ENCODE peak calls at places on chromosomes 5 and 9, in seven cellular contexts. V is heart right ventricle; E is CD8-positive, alpha-beta T cell; A is heart left ventricle; B is HCT116; P is IMR-90; X is ovary. O is an unnamed sample.
A peak's percentile ranks its signal among the peaks of the same experiment; 100 is the strongest.

GRCh38 chr9:117929873-117930272 is 225.7 kb downstream of the TLR4 start:
- DNase-seq in V (peak; percentile 3), E (no peak), A (no peak), B (no peak), P (no peak), X (no peak), O (no peak)

GRCh38 chr9:6656901-6657300 is 11.4 kb upstream of the GLDC start:
- DNase-seq in V (no peak), E (no peak), A (no peak), B (no peak), P (no peak), X (no peak), O (no peak)

GRCh38 chr5:14101922-14102321 is 41.2 kb upstream of the TRIO start:
- DNase-seq in V (no peak), E (no peak), A (no peak), B (no peak), P (peak; percentile 33), X (no peak), O (no peak)

GRCh38 chr5:133236976-133237375 is 185.2 kb downstream of the HSPA4 start:
- DNase-seq in V (no peak), E (no peak), A (peak; percentile 21), B (no peak), P (no peak), X (no peak), O (no peak)

GRCh38 chr9:21812415-21812814 is 10.0 kb downstream of the MTAP start:
- DNase-seq in V (no peak), E (no peak), A (no peak), B (no peak), P (peak; percentile 40), X (no peak), O (no peak)

GRCh38 chr9:36158122-36158521 is 11.1 kb upstream of the CCIN start:
- DNase-seq in V (no peak), E (no peak), A (no peak), B (no peak), P (peak; percentile 33), X (no peak), O (no peak)

GRCh38 chr9:98875536-98875935 is 68.1 kb downstream of the GALNT12 start:
- DNase-seq in V (no peak), E (no peak), A (no peak), B (no peak), P (no peak), X (no peak), O (no peak)

GRCh38 chr5:180804129-180804601 is 1.6 kb upstream of the MGAT1 start:
- DNase-seq in V (no peak), E (peak; percentile 38), A (no peak), B (no peak), P (no peak), X (no peak), O (no peak)

GRCh38 chr9:12809720-12810119 is 34.9 kb downstream of the LURAP1L start:
- DNase-seq in V (no peak), E (no peak), A (no peak), B (no peak), P (no peak), X (no peak), O (no peak)

GRCh38 chr9:95004452-95005275 is 278.2 kb downstream of the AOPEP start:
- DNase-seq in V (peak; percentile 66), E (no peak), A (peak; percentile 83), B (no peak), P (no peak), X (peak; percentile 74), O (no peak)

GRCh38 chr5:57215629-57216195 is 41.9 kb downstream of the GPBP1 start:
- DNase-seq in V (no peak), E (no peak), A (no peak), B (no peak), P (peak; percentile 44), X (no peak), O (no peak)

GRCh38 chr5:5483880-5484595 is 61.6 kb downstream of the ICE1 start:
- DNase-seq in V (no peak), E (no peak), A (no peak), B (no peak), P (peak; percentile 52), X (no peak), O (no peak)

GRCh38 chr5:150411245-150411979 is 1.3 kb downstream of the CD74 start:
- DNase-seq in V (peak; percentile 61), E (peak; percentile 75), A (no peak), B (no peak), P (peak; percentile 16), X (no peak), O (no peak)

GRCh38 chr5:159319363-159319762 is 10.9 kb downstream of the IL12B start:
- DNase-seq in V (no peak), E (no peak), A (no peak), B (no peak), P (no peak), X (no peak), O (no peak)

GRCh38 chr5:146877783-146878470 is 630 bp downstream of the PPP2R2B start:
- DNase-seq in V (peak; percentile 4), E (peak; percentile 16), A (peak; percentile 62), B (no peak), P (no peak), X (no peak), O (no peak)

GRCh38 chr5:19865336-19866087 is 122.5 kb downstream of the CDH18 start:
- DNase-seq in V (no peak), E (no peak), A (no peak), B (no peak), P (no peak), X (no peak), O (no peak)

GRCh38 chr5:16931334-16932110 is 4.6 kb downstream of the MYO10 start:
- DNase-seq in V (no peak), E (no peak), A (no peak), B (no peak), P (no peak), X (no peak), O (no peak)

GRCh38 chr9:124332321-124332720 is 74.6 kb downstream of the NEK6 start:
- DNase-seq in V (no peak), E (no peak), A (no peak), B (no peak), P (no peak), X (no peak), O (no peak)

GRCh38 chr5:165616550-165617430 is 2111.4 kb downstream of the MAT2B start:
- DNase-seq in V (no peak), E (no peak), A (no peak), B (no peak), P (peak; percentile 62), X (no peak), O (no peak)

GRCh38 chr9:125843646-125844045 is 96.5 kb downstream of the PBX3 start:
- DNase-seq in V (peak; percentile 10), E (no peak), A (no peak), B (no peak), P (peak; percentile 60), X (no peak), O (no peak)

GRCh38 chr9:16293610-16294009 is 576.9 kb downstream of the BNC2 start:
- DNase-seq in V (no peak), E (no peak), A (no peak), B (no peak), P (no peak), X (no peak), O (no peak)

GRCh38 chr9:87517732-87518131 is 20.1 kb downstream of the DAPK1 start:
- DNase-seq in V (no peak), E (no peak), A (no peak), B (no peak), P (no peak), X (no peak), O (no peak)

GRCh38 chr9:110615526-110615925 is 36.0 kb upstream of the SVEP1 start:
- DNase-seq in V (no peak), E (no peak), A (no peak), B (no peak), P (peak; percentile 72), X (no peak), O (no peak)

GRCh38 chr9:107685901-107686300 is 196.3 kb upstream of the KLF4 start:
- DNase-seq in V (no peak), E (no peak), A (no peak), B (no peak), P (no peak), X (no peak), O (no peak)
- H3K9me3 ChIP-seq in V (peaks cover 2% of the 10 kb centered on the region), E (no peaks in the 10 kb centered on the region), A (no peaks in the 10 kb centered on the region), B (no peaks in the 10 kb centered on the region), P (peaks cover 2% of the 10 kb centered on the region), X (no peaks in the 10 kb centered on the region), O (peaks cover 5% of the 10 kb centered on the region)

GRCh38 chr9:112719696-112720095 is 1.8 kb upstream of the INIP start:
- DNase-seq in V (no peak), E (no peak), A (no peak), B (no peak), P (peak; percentile 10), X (no peak), O (no peak)

GRCh38 chr9:112719292-112719691 is 1.4 kb upstream of the INIP start:
- DNase-seq in V (no peak), E (no peak), A (no peak), B (no peak), P (no peak), X (no peak), O (no peak)

GRCh38 chr9:112712678-112713077 is 5.2 kb downstream of the INIP start:
- DNase-seq in V (no peak), E (no peak), A (no peak), B (no peak), P (no peak), X (no peak), O (no peak)

GRCh38 chr9:112717669-112718331 is at the start of gene INIP:
- DNase-seq in V (peak; percentile 96), E (peak; percentile 97), A (peak; percentile 97), B (peak; percentile 96), P (peak; percentile 95), X (peak; percentile 94), O (peak; percentile 95)
- TF ChIP-seq CTCF in V (peak; percentile 27), E (no peak), A (peak; percentile 18), B (no peak), P (peak; percentile 16), X (no peak), O (no peak)

DNA sequence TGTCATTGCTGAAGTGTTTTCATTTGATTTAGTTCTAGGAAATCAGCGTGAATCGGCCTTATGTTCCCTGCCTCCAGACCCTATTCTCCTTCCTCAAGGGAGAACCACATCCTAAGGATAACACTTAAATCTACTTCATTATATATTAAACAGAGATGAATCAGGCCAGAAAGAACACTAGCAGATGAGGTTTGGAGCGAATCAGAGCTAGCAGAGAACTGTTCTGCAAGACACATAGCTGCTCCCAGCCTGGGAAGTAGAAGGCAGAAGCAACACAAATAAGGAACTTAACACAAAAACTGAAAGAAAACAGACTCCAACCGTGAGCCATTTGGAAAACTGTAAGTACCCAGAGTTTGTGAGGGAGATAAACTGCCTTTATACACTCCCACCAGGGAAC is 718.2 kb downstream of the SEMA5A start:
- DNase-seq in V (no peak), E (no peak), A (no peak), B (no peak), P (peak; percentile 57), X (no peak), O (no peak)
- H3K27ac ChIP-seq in V (no peak overlapping the region), E (no peak overlapping the region), A (no peak overlapping the region), B (no peak overlapping the region), P (peak overlapping the region; percentile 75), X (no peak overlapping the region), O (no peak overlapping the region)

DNA sequence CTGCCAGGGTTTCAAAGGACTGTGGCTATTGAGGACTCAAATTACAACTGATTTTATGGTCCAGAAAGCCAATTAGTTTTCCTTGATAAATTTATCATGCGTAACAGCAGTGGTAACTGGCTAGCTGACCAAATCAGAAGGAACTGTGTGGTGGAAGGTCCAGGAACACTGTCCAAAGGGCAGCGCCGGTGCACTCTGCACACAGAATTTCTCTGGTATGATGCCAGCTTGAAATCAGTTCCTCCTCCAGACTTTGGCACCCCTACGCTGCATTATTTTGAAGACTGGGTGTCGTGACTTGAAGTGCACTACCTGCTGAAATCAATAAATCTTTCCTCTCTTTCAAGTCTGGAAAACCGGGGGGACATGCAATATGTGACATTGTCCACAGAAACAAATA is 69.3 kb upstream of the TMEM252 start:
- DNase-seq in V (no peak), E (no peak), A (no peak), B (no peak), P (no peak), X (no peak), O (no peak)
- H3K9me3 ChIP-seq in V (no peaks in the 10 kb centered on the region), E (no peaks in the 10 kb centered on the region), A (no peaks in the 10 kb centered on the region), B (no peaks in the 10 kb centered on the region), P (no peaks in the 10 kb centered on the region), X (no peaks in the 10 kb centered on the region), O (no peaks in the 10 kb centered on the region)

O was measured in breast epithelium.